ENCODE peak calls at places on chromosomes 2 and 18, in four cellular contexts. P is GM12864, T is astrocyte, G is thoracic aorta. W is an unnamed sample.

GRCh38 chr2:172704072-172704936 is 31.3 kb upstream of the RAPGEF4 start:
- DNase-seq in G (no peak), P (no peak), T (no peak), W (peak; percentile 44)

GRCh38 chr18:10476430-10476829 is 22.0 kb downstream of the APCDD1 start:
- DNase-seq in P (no peak), T (peak; percentile 80), G (no peak), W (peak; percentile 2)

GRCh38 chr2:15559800-15560403 is 1.2 kb downstream of the NBAS start:
- DNase-seq in G (no peak), P (no peak), T (no peak), W (no peak)

GRCh38 chr2:230018153-230018552 is 50.6 kb downstream of the SLC16A14 start:
- DNase-seq in G (no peak), P (no peak), T (peak; percentile 49), W (peak; percentile 80)

GRCh38 chr2:217033191-217033590 is 173.3 kb upstream of the TNP1 start:
- DNase-seq in T (no peak), P (no peak), G (no peak), W (no peak)

GRCh38 chr2:165837122-165837521 is 43.1 kb upstream of the GALNT3 start:
- DNase-seq in T (peak; percentile 78), P (no peak), G (no peak), W (peak; percentile 24)

GRCh38 chr2:71748227-71748626 is 294.9 kb downstream of the DYSF start:
- DNase-seq in T (peak; percentile 50), P (no peak), G (no peak), W (peak; percentile 37)

GRCh38 chr2:121532894-121533293 is 2.2 kb downstream of the RNU4ATAC start:
- DNase-seq in P (no peak), G (no peak), T (no peak), W (no peak)

GRCh38 chr2:7497223-7497622 is 580.0 kb downstream of the RNF144A start:
- DNase-seq in G (no peak), P (no peak), T (no peak), W (no peak)

GRCh38 chr2:10305254-10305635 is 2.5 kb downstream of the HPCAL1 start:
- DNase-seq in G (no peak), P (no peak), T (peak; percentile 54), W (no peak)

GRCh38 chr2:82641781-82642180 is 1817.3 kb downstream of the SUCLG1 start:
- DNase-seq in G (no peak), P (no peak), T (peak; percentile 6), W (no peak)

GRCh38 chr2:142777742-142778141 is 99.7 kb upstream of the KYNU start:
- DNase-seq in P (no peak), G (no peak), T (no peak), W (no peak)

GRCh38 chr2:139609109-139609508 is 828.9 kb upstream of the NXPH2 start:
- DNase-seq in P (no peak), G (no peak), T (no peak), W (no peak)

GRCh38 chr2:164496421-164496820 is 124.9 kb downstream of the GRB14 start:
- DNase-seq in G (no peak), T (no peak), P (no peak), W (no peak)

GRCh38 chr2:199704358-199705238 is 146.4 kb downstream of the FTCDNL1 start:
- DNase-seq in P (no peak), T (no peak), G (no peak), W (peak; percentile 18)

GRCh38 chr2:24404582-24404981 is 44.2 kb upstream of the ITSN2 start:
- DNase-seq in T (peak; percentile 63), G (no peak), P (no peak), W (peak; percentile 27)

GRCh38 chr2:29522951-29523669 is 398.3 kb downstream of the ALK start:
- DNase-seq in P (no peak), G (no peak), T (peak; percentile 63), W (peak; percentile 11)

GRCh38 chr2:231571810-231572209 is 20.9 kb upstream of the TEX44 start:
- DNase-seq in T (no peak), P (no peak), G (no peak), W (no peak)

GRCh38 chr2:8633735-8634313 is 48.0 kb upstream of the ID2 start:
- DNase-seq in G (no peak), T (peak; percentile 97), P (no peak), W (peak; percentile 87)

GRCh38 chr2:63735931-63736820 is 105.5 kb upstream of the UGP2 start:
- DNase-seq in G (no peak), P (no peak), T (peak; percentile 64), W (peak; percentile 51)

GRCh38 chr2:38836801-38837200 is 38.9 kb downstream of the DHX57 start:
- DNase-seq in G (no peak), P (peak; percentile 15), T (no peak), W (no peak)

GRCh38 chr18:42578781-42579180 is 536.7 kb downstream of the RIT2 start:
- DNase-seq in G (no peak), T (peak; percentile 83), P (no peak), W (peak; percentile 44)

GRCh38 chr2:240597419-240598181 is 11.1 kb downstream of the CAPN10 start:
- DNase-seq in G (no peak), P (no peak), T (no peak), W (no peak)

GRCh38 chr2:158665536-158666302 is 129.4 kb upstream of the DAPL1 start:
- DNase-seq in P (no peak), T (peak; percentile 43), G (no peak), W (peak; percentile 13)

GRCh38 chr2:126687503-126687902 is 31.5 kb downstream of the GYPC start:
- DNase-seq in G (no peak), P (no peak), T (no peak), W (no peak)

GRCh38 chr2:9744256-9745004 is 98.8 kb upstream of the TAF1B start:
- DNase-seq in T (no peak), P (no peak), G (no peak), W (no peak)

GRCh38 chr2:101124684-101125366 is 26.4 kb downstream of the TBC1D8 start:
- DNase-seq in T (peak; percentile 65), P (no peak), G (peak; percentile 63), W (peak; percentile 86)

GRCh38 chr2:147086715-147087114 is 758.1 kb upstream of the ACVR2A start:
- DNase-seq in P (no peak), G (no peak), T (no peak), W (no peak)

GRCh38 chr2:54728669-54729120 is 5.2 kb downstream of the EML6 start:
- DNase-seq in G (no peak), P (no peak), T (peak; percentile 88), W (peak; percentile 70)

GRCh38 chr2:219175928-219176817 is 552 bp downstream of the CNPPD1 start:
- DNase-seq in P (no peak), G (no peak), T (peak; percentile 16), W (peak; percentile 32)

GRCh38 chr2:214587442-214587841 is 176.6 kb downstream of the VWC2L start:
- DNase-seq in G (no peak), P (no peak), T (no peak), W (no peak)

GRCh38 chr2:11578986-11579774 is 45.3 kb downstream of the GREB1 start:
- DNase-seq in G (no peak), P (no peak), T (no peak), W (no peak)

GRCh38 chr2:71554706-71555056 is 101.3 kb downstream of the DYSF start:
- DNase-seq in G (no peak), P (no peak), T (no peak), W (no peak)

GRCh38 chr2:221969087-221969829 is 329.5 kb downstream of the PAX3 start:
- DNase-seq in G (no peak), P (no peak), T (peak; percentile 20), W (peak; percentile 60)

GRCh38 chr2:134410831-134411231 is 157.0 kb downstream of the MGAT5 start:
- DNase-seq in P (no peak), G (no peak), T (peak; percentile 78), W (peak; percentile 37)

GRCh38 chr2:4053769-4054493 is 350.6 kb downstream of the DCDC2C start:
- DNase-seq in P (no peak), T (no peak), G (no peak), W (peak; percentile 4)
- TF ChIP-seq CTCF in P (no peak), T (peak; percentile 8), G (no peak), W (peak; percentile 5)

GRCh38 chr2:96413067-96413722 is 77.6 kb downstream of the NCAPH start:
- DNase-seq in P (no peak), T (peak; percentile 20), G (no peak), W (peak; percentile 8)
- H3K4me3 ChIP-seq in P (no peak overlapping the region), T (peak overlapping the region; percentile 50), G (peak overlapping the region; percentile 75), W (peak overlapping the region; percentile 42)

DNA sequence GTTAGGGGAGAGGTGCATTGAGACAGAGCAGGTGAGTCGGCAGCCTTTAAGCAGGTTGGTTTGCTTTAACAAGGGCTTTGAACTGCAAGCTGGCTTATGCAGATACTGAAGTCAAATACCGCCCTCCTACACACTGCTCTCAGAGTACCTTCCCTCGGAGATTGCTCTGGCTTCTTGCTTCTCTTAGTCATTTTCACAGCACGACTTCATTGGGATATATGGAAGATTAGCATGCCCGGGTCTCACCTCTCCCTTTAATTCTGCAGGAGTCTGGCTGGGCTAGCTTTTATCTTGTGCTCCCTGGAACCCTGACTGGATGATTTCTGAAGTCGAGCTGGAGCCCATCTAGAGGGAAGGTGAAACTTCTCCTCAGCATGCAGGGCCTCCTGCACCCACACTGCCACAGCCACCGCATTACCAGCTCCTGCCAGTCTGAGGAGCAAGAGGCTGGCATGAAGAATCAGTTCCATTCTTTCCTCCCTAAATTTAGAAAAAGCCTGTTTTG is 395.5 kb upstream of the HNRNPA3 start:
- DNase-seq in G (no peak), T (no peak), P (no peak), W (no peak)
- TF ChIP-seq CTCF in G (no peak), T (no peak), P (peak; percentile 15), W (no peak)

GRCh38 chr2:179860255-179861026 is 971 bp downstream of the ZNF385B start:
- DNase-seq in G (no peak), P (no peak), T (no peak), W (no peak)
- H3K4me3 ChIP-seq in G (peak overlapping the region; percentile 72), P (no peak overlapping the region), T (peak overlapping the region; percentile 65), W (peak overlapping the region; percentile 14)

DNA sequence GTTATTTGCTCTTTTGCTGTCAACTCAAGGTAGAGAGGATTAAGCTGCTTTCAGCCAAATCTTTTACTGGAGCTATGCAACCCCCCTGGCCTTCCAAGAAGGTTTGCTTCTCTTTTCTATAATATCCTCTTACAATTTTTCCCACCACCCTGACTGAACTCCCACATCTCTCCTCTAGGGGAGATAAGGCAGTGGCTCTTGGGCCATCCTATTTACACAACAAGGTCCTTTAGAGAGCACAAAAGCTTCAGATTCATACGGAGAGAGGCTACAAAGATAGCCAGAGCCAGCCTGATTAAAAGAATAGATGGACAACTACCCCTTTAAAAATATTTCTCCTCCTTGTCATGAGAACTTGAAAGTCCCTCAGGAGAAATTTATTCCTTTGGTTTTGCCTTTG is 95.7 kb downstream of the TPGS2 start:
- DNase-seq in P (no peak), T (no peak), G (no peak), W (no peak)
- TF ChIP-seq CTCF in P (peak; percentile 10), T (peak; percentile 4), G (no peak), W (peak; percentile 7)

DNA sequence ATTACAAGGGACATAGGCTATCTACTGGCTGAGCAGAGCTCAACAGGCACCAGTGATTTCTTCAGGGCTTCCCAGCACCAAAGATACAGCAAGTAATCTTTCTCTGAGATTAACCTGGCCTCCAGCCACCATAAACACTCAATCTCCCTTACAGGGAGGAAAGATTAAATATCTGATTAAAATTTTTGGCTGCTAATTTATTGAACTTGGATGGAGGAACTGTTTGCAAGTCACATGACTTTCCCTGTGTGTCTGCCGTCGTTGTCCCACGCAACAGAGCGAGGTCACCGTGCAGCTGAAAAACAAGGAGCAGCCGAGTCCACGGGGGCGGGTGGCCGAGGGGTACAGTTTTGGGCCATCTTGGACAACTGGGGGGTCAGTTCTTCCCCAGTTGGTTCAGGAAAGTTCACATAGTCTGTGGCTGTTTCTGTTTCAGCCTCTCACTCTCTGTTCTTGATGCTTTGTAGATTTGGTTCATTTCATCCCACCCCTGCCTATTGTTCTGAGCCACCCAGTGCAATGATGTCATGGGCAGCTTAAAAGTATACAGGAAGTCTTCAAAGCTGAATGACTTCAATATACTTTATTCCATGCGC is 186.8 kb upstream of the CTAGE1 start:
- DNase-seq in G (peak; percentile 25), T (peak; percentile 83), P (no peak), W (peak; percentile 91)
- H3K4me3 ChIP-seq in G (peak overlapping the region; percentile 58), T (no peak overlapping the region), P (no peak overlapping the region), W (peak overlapping the region; percentile 37)